ENCODE peak calls at places on chromosome 11, in five cellular contexts. I, Z, C, K and J are unnamed samples.

GRCh38 chr11:68664906-68665305 is 19.4 kb upstream of the GAL start:
- DNase-seq in K (no peak), I (no peak), C (no peak), Z (no peak), J (no peak)

GRCh38 chr11:47408598-47409439 is 429 bp downstream of the SLC39A13 start:
- DNase-seq in Z (no peak), K (peak; percentile 48), I (no peak), C (no peak), J (peak; percentile 31)

GRCh38 chr11:74037309-74037708 is 28.4 kb upstream of the UCP3 start:
- DNase-seq in C (no peak), I (peak; percentile 36), Z (no peak), K (no peak), J (no peak)

GRCh38 chr11:13997881-13998280 is 35.4 kb downstream of the SPON1 start:
- DNase-seq in Z (no peak), C (no peak), K (no peak), I (no peak), J (no peak)

GRCh38 chr11:33028537-33028914 is 10.8 kb upstream of the TCP11L1 start:
- DNase-seq in I (no peak), C (no peak), Z (no peak), K (no peak), J (no peak)

GRCh38 chr11:73245461-73245860 is 26.7 kb upstream of the P2RY6 start:
- DNase-seq in C (no peak), I (no peak), K (no peak), Z (no peak), J (no peak)

GRCh38 chr11:88521354-88522310 is 184.1 kb upstream of the CTSC start:
- DNase-seq in Z (no peak), I (no peak), C (no peak), K (no peak), J (no peak)

GRCh38 chr11:130528862-130529261 is 80.4 kb downstream of the ADAMTS15 start:
- DNase-seq in K (no peak), I (no peak), C (no peak), Z (no peak), J (no peak)

GRCh38 chr11:62409831-62410230 is 9.0 kb upstream of the SCGB1A1 start:
- DNase-seq in I (no peak), C (no peak), K (no peak), Z (no peak), J (no peak)

GRCh38 chr11:47572715-47573255 is 6.0 kb downstream of the KBTBD4 start:
- DNase-seq in I (no peak), Z (no peak), K (peak; percentile 80), C (no peak), J (no peak)

GRCh38 chr11:33376331-33377099 is 119.3 kb downstream of the HIPK3 start:
- DNase-seq in I (no peak), Z (no peak), K (peak; percentile 49), C (peak; percentile 11), J (peak; percentile 13)

GRCh38 chr11:62612366-62613274 is at the start of the genes EML3 and ROM1:
- DNase-seq in C (peak; percentile 94), K (peak; percentile 94), I (no peak), Z (peak; percentile 74), J (peak; percentile 85)

GRCh38 chr11:126357969-126358762 is 2.7 kb downstream of the ST3GAL4 start:
- DNase-seq in I (no peak), K (no peak), Z (no peak), C (no peak), J (no peak)

GRCh38 chr11:101336858-101337257 is 207.2 kb upstream of the PGR start:
- DNase-seq in Z (no peak), K (no peak), C (no peak), I (no peak), J (no peak)

GRCh38 chr11:31805037-31805628 is 6.0 kb downstream of the PAX6 start:
- DNase-seq in Z (no peak), K (no peak), I (no peak), C (no peak), J (no peak)
- H3K4me3 ChIP-seq in Z (no peak overlapping the region), K (no peak overlapping the region), I (no peak overlapping the region), C (peak overlapping the region; percentile 72), J (no peak overlapping the region)

GRCh38 chr11:119361056-119361787 is 14.7 kb upstream of the MFRP start:
- DNase-seq in I (peak; percentile 79), K (peak; percentile 91), C (peak; percentile 62), Z (no peak), J (peak; percentile 57)

GRCh38 chr11:119361961-119362725 is 15.6 kb upstream of the MFRP start:
- DNase-seq in C (no peak), K (no peak), Z (no peak), I (no peak), J (no peak)

GRCh38 chr11:119356349-119357031 is 10.0 kb upstream of the MFRP start:
- DNase-seq in I (peak; percentile 60), Z (peak; percentile 49), K (no peak), C (peak; percentile 72), J (peak; percentile 92)

GRCh38 chr11:119357069-119357468 is 10.6 kb upstream of the MFRP start:
- DNase-seq in Z (no peak), C (no peak), I (no peak), K (no peak), J (no peak)

GRCh38 chr11:119359365-119360229 is 13.1 kb upstream of the MFRP start:
- DNase-seq in Z (no peak), I (no peak), C (no peak), K (no peak), J (no peak)
- H3K4me1 ChIP-seq in Z (no peaks in the 10 kb centered on the region), I (peaks cover 26% of the 10 kb centered on the region), C (peaks cover 23% of the 10 kb centered on the region), K (peaks cover 30% of the 10 kb centered on the region), J (peaks cover 22% of the 10 kb centered on the region)

DNA sequence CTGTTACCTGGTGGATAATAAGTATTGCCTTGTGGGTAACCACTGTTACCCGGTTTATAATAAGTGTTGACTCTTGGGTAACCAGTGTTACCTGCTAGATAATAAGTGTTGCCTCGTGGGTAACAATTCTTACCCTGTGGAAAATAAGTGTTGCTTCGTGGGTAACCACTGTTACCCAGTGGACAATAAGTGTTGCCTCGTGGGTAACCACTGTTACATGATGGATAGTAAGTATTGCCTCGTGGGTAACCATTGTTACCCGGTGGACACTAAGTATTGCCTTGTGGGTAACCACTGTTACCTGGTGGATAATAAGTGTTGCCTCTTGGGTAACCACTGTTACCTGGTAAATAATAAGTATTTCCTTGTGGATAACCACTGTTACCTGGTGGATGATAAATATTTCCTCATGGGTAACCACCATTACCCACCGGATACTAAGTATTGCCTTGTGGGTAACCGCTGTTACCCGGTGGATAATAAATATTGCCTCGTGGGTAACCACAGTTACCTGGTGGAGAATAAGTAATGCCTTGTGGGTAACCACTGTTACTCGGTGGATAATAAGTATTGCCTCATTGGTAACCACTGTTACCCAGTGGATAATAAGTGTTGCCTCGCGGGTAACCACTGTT is 8.7 kb upstream of the NXPE4 start:
- DNase-seq in K (no peak), C (no peak), Z (no peak), I (no peak), J (no peak)
- H3K9me3 ChIP-seq in K (no peaks in the 10 kb centered on the region), C (peaks cover 2% of the 10 kb centered on the region), Z (no peaks in the 10 kb centered on the region), I (no peaks in the 10 kb centered on the region), J (no peaks in the 10 kb centered on the region)

DNA sequence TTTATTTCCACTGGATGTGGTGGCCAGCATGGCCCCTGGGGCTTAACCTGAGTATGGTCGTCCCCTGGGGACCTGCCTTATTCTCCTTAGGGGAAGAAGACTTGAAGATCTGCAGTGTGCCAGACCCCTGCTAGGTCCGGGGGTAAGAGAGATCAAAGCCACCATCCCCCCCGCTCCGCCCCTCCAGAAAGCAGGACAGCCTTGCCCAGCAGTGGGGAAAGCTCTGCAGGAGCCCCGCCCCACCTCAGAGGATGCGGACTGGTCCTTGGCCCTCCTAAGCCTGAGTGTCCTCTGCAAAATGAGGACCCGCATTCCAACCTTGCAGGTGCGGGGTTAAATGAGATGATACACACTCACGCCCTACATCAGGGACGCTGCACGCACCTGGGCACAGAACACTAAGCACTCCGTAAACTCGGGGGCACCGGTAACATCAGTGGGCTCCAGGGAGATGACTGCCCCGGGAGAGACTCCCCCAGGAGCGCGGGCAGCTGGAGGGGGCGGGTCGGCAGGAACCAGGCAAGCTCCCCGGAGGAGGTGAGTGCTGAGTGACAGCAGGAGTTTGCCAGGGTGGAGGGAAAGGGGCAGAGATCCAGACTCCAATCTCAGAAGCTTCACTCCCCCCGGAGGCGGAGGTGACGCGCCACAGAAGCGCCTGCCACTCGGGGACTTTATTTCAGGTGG is 564 bp upstream of the ANO1 start:
- DNase-seq in I (no peak), Z (no peak), K (no peak), C (no peak), J (no peak)
- H3K4me3 ChIP-seq in I (peak overlapping the region; percentile 53), Z (no peak overlapping the region), K (no peak overlapping the region), C (no peak overlapping the region), J (no peak overlapping the region)

GRCh38 chr11:121310908-121311307 is 18.3 kb downstream of the SC5D start:
- DNase-seq in I (no peak), K (no peak), C (no peak), Z (no peak), J (no peak)

GRCh38 chr11:121309688-121310087 is 17.1 kb downstream of the SC5D start:
- DNase-seq in I (no peak), C (no peak), Z (no peak), K (no peak), J (no peak)

GRCh38 chr11:121311373-121311772 is 18.8 kb downstream of the SC5D start:
- DNase-seq in K (no peak), I (no peak), Z (no peak), C (no peak), J (no peak)

GRCh38 chr11:121312483-121312882 is 19.9 kb downstream of the SC5D start:
- DNase-seq in K (no peak), C (no peak), I (no peak), Z (no peak), J (no peak)
- H3K4me1 ChIP-seq in K (no peaks in the 10 kb centered on the region), C (no peaks in the 10 kb centered on the region), I (no peaks in the 10 kb centered on the region), Z (peaks cover 2% of the 10 kb centered on the region), J (no peaks in the 10 kb centered on the region)

DNA sequence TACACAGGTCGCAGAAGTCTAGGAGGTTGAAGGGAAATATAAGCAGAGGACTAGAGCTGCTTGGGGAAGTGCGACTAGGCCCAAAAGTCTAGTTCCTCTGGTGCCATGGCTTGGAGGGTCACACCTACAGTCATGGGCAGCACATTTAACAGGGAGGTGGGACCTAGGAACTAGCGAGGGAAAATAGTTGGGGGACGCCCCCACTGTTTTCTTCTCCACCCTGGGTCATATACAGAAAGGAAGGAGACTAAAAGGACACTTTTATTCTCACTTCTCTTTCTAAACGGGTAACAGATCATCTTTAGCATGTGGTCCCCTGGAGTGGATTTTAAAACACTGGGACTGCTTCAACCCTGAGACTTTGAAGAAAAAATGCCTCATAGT is 16.6 kb downstream of the APIP start:
- DNase-seq in C (no peak), I (no peak), Z (no peak), K (no peak), J (no peak)
- H3K9me3 ChIP-seq in C (peaks cover 19% of the 10 kb centered on the region), I (no peaks in the 10 kb centered on the region), Z (peaks cover 59% of the 10 kb centered on the region), K (peaks cover 7% of the 10 kb centered on the region), J (no peaks in the 10 kb centered on the region)

DNA sequence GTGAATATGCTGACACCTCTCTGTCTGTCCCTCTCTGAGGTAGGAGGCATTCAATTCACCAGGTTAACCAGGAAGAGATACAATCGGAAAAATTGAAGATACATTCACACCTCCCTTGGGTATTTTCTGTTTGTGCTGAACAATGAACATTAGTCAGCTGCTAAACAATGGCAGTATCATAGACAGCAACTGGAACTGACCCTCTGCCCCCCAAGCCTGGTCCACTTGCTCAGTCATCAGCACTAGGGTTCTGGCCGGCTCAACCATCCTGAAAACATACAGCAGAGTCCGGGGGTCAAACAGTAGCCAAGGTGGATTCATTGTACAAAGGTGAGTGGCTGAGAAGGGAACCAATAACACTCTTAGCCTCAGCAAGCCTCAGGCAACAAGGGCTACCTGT is 4.0 kb downstream of the NECTIN1 start:
- DNase-seq in Z (no peak), I (no peak), C (no peak), K (no peak), J (no peak)
- H3K4me3 ChIP-seq in Z (no peak overlapping the region), I (no peak overlapping the region), C (no peak overlapping the region), K (no peak overlapping the region), J (no peak overlapping the region)